ENCODE peak calls at places on chromosomes 5 and 9, in seven cellular contexts. C, A, K, M, S, J and Q are unnamed samples.

GRCh38 chr9:114004221-114004716 is 73.8 kb downstream of the AMBP start:
- DNase-seq in C (no peak), K (no peak), M (peak), S (no peak), A (no peak), J (peak), Q (no peak)

GRCh38 chr9:77455312-77455927 is 192.7 kb downstream of the GNA14 start:
- DNase-seq in C (peak), K (peak), M (no peak), A (peak), J (peak), S (no peak), Q (no peak)

GRCh38 chr5:172840077-172840777 is 6.2 kb downstream of the ERGIC1 start:
- DNase-seq in C (no peak), S (peak), M (no peak), J (no peak), K (no peak), A (peak), Q (peak)

GRCh38 chr9:136721339-136722092 is 9.1 kb downstream of the DIPK1B start:
- DNase-seq in J (no peak), A (peak), C (peak), S (peak), K (peak), M (no peak), Q (peak)

GRCh38 chr9:126508171-126508591 is 105.5 kb upstream of the LMX1B start:
- DNase-seq in M (no peak), K (no peak), C (no peak), A (no peak), J (no peak), S (no peak), Q (no peak)

GRCh38 chr5:33850100-33850594 is 41.6 kb downstream of the ADAMTS12 start:
- DNase-seq in J (no peak), K (peak), S (peak), C (no peak), M (no peak), A (peak), Q (peak)

GRCh38 chr5:56003179-56003578 is 8.4 kb upstream of the IL6ST start:
- DNase-seq in A (peak), C (no peak), M (no peak), K (peak), S (peak), J (peak), Q (peak)

GRCh38 chr5:43571237-43571636 is 14.4 kb upstream of the PAIP1 start:
- DNase-seq in J (no peak), S (no peak), A (peak), K (no peak), C (no peak), M (no peak), Q (no peak)

GRCh38 chr5:102910240-102911226 is 155.4 kb downstream of the PAM start:
- DNase-seq in K (peak), C (peak), S (peak), A (peak), J (no peak), M (no peak), Q (peak)

GRCh38 chr9:77833686-77834429 is 185.7 kb upstream of the GNA14 start:
- DNase-seq in K (no peak), S (peak), C (peak), M (no peak), J (no peak), A (no peak), Q (no peak)

GRCh38 chr9:38445154-38446043 is 21.1 kb upstream of the IGFBPL1 start:
- DNase-seq in S (no peak), K (no peak), C (no peak), M (no peak), J (no peak), A (no peak), Q (no peak)

GRCh38 chr5:65913519-65913918 is 12.9 kb upstream of the ERBIN start:
- DNase-seq in K (no peak), J (no peak), S (no peak), A (peak), C (no peak), M (no peak), Q (peak)

GRCh38 chr9:16344343-16344742 is 526.1 kb downstream of the BNC2 start:
- DNase-seq in K (peak), C (peak), J (no peak), M (no peak), A (peak), S (peak), Q (peak)

GRCh38 chr5:9409413-9410089 is 136.3 kb downstream of the SEMA5A start:
- DNase-seq in A (no peak), S (no peak), C (no peak), M (no peak), K (no peak), J (no peak), Q (no peak)

GRCh38 chr9:113695901-113696300 is 180.2 kb upstream of the ZNF618 start:
- DNase-seq in S (no peak), M (no peak), C (no peak), A (peak), J (no peak), K (peak), Q (no peak)

GRCh38 chr9:84711398-84711777 is 41.9 kb downstream of the NTRK2 start:
- DNase-seq in J (no peak), A (no peak), M (no peak), K (peak), S (no peak), C (no peak), Q (no peak)

GRCh38 chr5:36242534-36243144 is 914 bp upstream of the NADK2 start:
- DNase-seq in K (no peak), S (no peak), C (no peak), A (no peak), M (no peak), J (no peak), Q (no peak)

GRCh38 chr5:5767286-5767928 is 344.9 kb downstream of the ICE1 start:
- DNase-seq in K (no peak), A (no peak), S (no peak), M (no peak), J (no peak), C (no peak), Q (no peak)

GRCh38 chr5:96952118-96952750 is 16.4 kb downstream of the LNPEP start:
- DNase-seq in C (no peak), K (no peak), M (no peak), J (no peak), S (no peak), A (no peak), Q (peak)

GRCh38 chr5:181047288-181047687 is 7.2 kb downstream of the BTNL9 start:
- DNase-seq in K (no peak), C (no peak), M (no peak), J (no peak), S (no peak), A (no peak), Q (no peak)

GRCh38 chr9:21995652-21996275 is 1.2 kb downstream of the CDKN2B-AS1 start:
- DNase-seq in A (peak), J (peak), C (no peak), M (peak), K (no peak), S (peak), Q (peak)

GRCh38 chr9:87157366-87158031 is 210.2 kb upstream of the GAS1 start:
- DNase-seq in J (no peak), A (no peak), S (peak), K (peak), M (no peak), C (no peak), Q (no peak)

GRCh38 chr5:152269533-152269932 is 135.5 kb downstream of the NMUR2 start:
- DNase-seq in K (no peak), M (no peak), S (no peak), A (no peak), C (no peak), J (no peak), Q (no peak)

GRCh38 chr9:130089141-130089540 is 35.4 kb downstream of the GPR107 start:
- DNase-seq in M (no peak), A (no peak), J (no peak), S (no peak), C (no peak), K (no peak), Q (no peak)

GRCh38 chr5:90878081-90878480 is 319.5 kb downstream of the ADGRV1 start:
- DNase-seq in S (no peak), A (peak), C (no peak), M (no peak), J (no peak), K (no peak), Q (no peak)

GRCh38 chr9:76371901-76372300 is 22.3 kb downstream of the RFK start:
- DNase-seq in J (no peak), M (no peak), S (peak), A (peak), C (no peak), K (no peak), Q (peak)

GRCh38 chr9:95092321-95093072 is 225.0 kb downstream of the FANCC start:
- DNase-seq in K (peak), S (peak), A (peak), C (no peak), M (no peak), J (no peak), Q (peak)

GRCh38 chr9:131987232-131987631 is 92.4 kb downstream of the MED27 start:
- DNase-seq in J (no peak), K (no peak), M (no peak), S (no peak), C (no peak), A (no peak), Q (no peak)

GRCh38 chr9:113953541-113953940 is 77.4 kb downstream of the ZNF618 start:
- DNase-seq in J (no peak), C (no peak), M (no peak), K (no peak), S (peak), A (peak), Q (peak)

GRCh38 chr9:5481744-5482027 is 28.6 kb upstream of the PDCD1LG2 start:
- DNase-seq in K (no peak), J (no peak), S (no peak), C (no peak), A (no peak), M (no peak), Q (no peak)

GRCh38 chr5:174381241-174381640 is 335.7 kb downstream of the NSG2 start:
- DNase-seq in C (no peak), J (no peak), A (no peak), M (no peak), S (peak), K (no peak), Q (no peak)

GRCh38 chr9:87602933-87603643 is 105.4 kb downstream of the DAPK1 start:
- DNase-seq in S (no peak), A (no peak), C (peak), J (no peak), M (no peak), K (no peak), Q (no peak)

GRCh38 chr9:110623462-110624025 is 44.0 kb upstream of the SVEP1 start:
- DNase-seq in A (peak), J (peak), S (peak), C (peak), K (peak), M (no peak), Q (peak)

GRCh38 chr5:156208271-156208670 is 118.7 kb upstream of the SGCD start:
- DNase-seq in S (no peak), M (no peak), K (no peak), A (peak), C (no peak), J (no peak), Q (peak)

GRCh38 chr9:133027134-133027533 is 3.7 kb upstream of the GTF3C5 start:
- DNase-seq in S (no peak), C (no peak), A (no peak), J (no peak), K (no peak), M (no peak), Q (no peak)

GRCh38 chr5:82641362-82641988 is 363.3 kb upstream of the RPS23 start:
- DNase-seq in A (peak), M (peak), C (peak), K (peak), S (peak), J (peak), Q (peak)

DNA sequence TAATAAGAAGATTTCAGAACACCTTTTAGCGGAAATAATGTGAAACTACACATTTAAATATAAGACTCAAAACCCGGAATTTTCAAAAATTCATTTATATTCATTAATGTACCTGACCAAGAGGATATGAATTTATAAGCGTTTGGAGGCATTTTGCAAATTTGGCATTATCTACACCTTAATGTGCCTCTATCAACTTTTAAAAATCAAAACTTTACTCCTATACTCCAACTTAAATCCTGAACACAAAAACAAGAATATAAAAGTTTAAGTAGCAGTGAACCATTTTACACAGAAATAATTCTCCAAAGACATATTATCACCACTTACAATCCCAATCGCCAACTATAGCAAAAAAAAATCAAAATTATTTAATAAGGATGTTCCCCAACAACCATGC is 3.9 kb downstream of the ZNF608 start:
- DNase-seq in S (no peak), J (no peak), A (no peak), K (no peak), C (no peak), M (no peak), Q (no peak)
- H3K4me3 ChIP-seq in S (no peak), J (peak), A (peak), K (peak), C (no peak), M (peak), Q (peak)

GRCh38 chr5:19986036-19986619 is 1.9 kb downstream of the CDH18 start:
- DNase-seq in M (no peak), C (no peak), K (peak), J (no peak), S (no peak), A (peak), Q (peak)

GRCh38 chr5:19987594-19988345 is at the start of gene CDH18:
- DNase-seq in K (peak), C (peak), M (peak), A (peak), S (peak), J (no peak), Q (peak)

GRCh38 chr5:19988447-19988846 is 447 bp upstream of the CDH18 start:
- DNase-seq in J (no peak), M (no peak), A (no peak), S (no peak), K (no peak), C (no peak), Q (no peak)

GRCh38 chr5:19986806-19987205 is 1.2 kb downstream of the CDH18 start:
- DNase-seq in K (no peak), S (no peak), M (no peak), A (no peak), J (no peak), C (no peak), Q (no peak)
- TF ChIP-seq CTCF in K (no peak), S (no peak), M (no peak), A (no peak), J (no peak), C (no peak), Q (no peak)

GRCh38 chr9:122075135-122076030 is 17.7 kb downstream of the TTLL11 start:
- DNase-seq in M (no peak), A (no peak), K (no peak), S (peak), J (no peak), C (no peak), Q (peak)

GRCh38 chr9:122080986-122081385 is 12.1 kb downstream of the TTLL11 start:
- DNase-seq in S (no peak), M (no peak), A (no peak), K (no peak), J (no peak), C (no peak), Q (peak)

GRCh38 chr9:122076117-122076516 is 17.0 kb downstream of the TTLL11 start:
- DNase-seq in C (no peak), S (no peak), M (no peak), K (no peak), A (no peak), J (no peak), Q (no peak)

GRCh38 chr9:122078557-122078956 is 14.6 kb downstream of the TTLL11 start:
- DNase-seq in M (no peak), A (no peak), S (no peak), C (no peak), J (no peak), K (no peak), Q (no peak)

DNA sequence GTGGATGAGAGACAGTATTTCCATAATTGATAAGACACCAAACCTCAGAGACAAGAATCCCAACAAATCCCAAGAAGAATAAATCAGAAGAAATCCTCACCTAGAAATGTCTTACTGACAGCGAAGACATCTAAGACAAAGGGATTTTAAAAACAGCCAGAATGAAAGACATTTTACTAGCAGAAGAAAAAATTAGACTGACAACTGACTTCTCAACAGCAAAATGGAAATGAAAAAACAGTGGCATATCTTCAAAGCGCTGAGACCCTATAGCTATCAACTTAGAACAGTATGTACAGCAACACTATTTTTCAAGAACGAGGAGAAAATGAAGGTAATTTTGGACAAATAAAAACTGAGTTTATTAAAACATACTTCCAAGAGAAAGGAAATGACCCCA is 16.3 kb downstream of the TTLL11 start:
- DNase-seq in M (no peak), A (no peak), S (no peak), C (no peak), J (no peak), K (no peak), Q (no peak)
- H3K4me3 ChIP-seq in M (no peak), A (no peak), S (no peak), C (no peak), J (no peak), K (no peak), Q (no peak)

DNA sequence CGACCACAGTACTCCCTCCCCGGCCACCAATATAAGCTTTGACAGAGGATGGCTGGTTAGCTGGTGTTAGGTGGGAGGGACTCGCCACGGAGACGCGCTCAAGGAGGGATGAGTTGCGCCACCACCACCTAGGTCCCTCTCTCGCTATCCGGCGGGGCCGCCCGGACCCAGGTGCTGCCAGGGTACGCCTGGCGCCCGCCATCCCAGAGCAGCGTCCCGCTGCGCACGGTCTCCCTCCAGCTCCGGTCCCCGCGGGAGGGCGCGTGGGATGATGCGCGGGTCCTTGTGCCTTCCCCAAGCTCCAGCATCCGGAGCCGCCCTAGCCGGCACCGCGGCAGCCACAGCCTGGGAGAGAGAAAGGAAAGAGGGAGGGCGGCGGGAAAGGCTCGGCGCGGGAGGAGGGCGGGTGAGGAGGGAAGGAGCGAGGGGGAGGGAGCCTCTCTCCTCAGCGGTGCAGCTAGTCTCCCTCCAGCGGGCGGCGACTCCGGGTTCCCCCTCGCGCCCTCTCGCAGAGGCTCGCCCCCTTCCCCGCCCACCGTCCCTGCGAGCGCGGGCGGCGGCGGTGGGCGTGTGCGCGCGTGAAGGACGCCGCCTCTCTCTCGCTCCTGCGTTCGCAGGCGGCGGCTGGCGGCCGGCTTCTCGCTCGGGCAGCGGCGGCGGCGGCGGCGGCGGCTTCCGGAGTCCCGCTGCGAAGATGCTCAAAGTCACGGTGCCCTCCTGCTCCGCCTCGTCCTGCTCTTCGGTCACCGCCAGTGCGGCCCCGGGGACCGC is at the start of gene CAMK4:
- DNase-seq in K (peak), C (peak), S (peak), J (peak), M (peak), A (peak), Q (peak)
- TF ChIP-seq CTCF in K (peak), C (no peak), S (peak), J (no peak), M (no peak), A (peak), Q (no peak)

GRCh38 chr5:69498384-69498783 is 5.8 kb downstream of the OCLN start:
- DNase-seq in C (no peak), S (no peak), K (no peak), M (no peak), J (no peak), A (no peak), Q (no peak)

GRCh38 chr5:69505306-69505705 is 12.7 kb downstream of the OCLN start:
- DNase-seq in M (no peak), J (no peak), C (no peak), K (no peak), A (no peak), S (no peak), Q (no peak)

GRCh38 chr5:69503144-69503488 is 10.5 kb downstream of the OCLN start:
- DNase-seq in S (no peak), C (no peak), A (no peak), K (no peak), J (no peak), M (no peak), Q (no peak)

GRCh38 chr5:69504036-69504435 is 11.4 kb downstream of the OCLN start:
- DNase-seq in S (no peak), K (no peak), A (peak), M (no peak), C (no peak), J (no peak), Q (no peak)

GRCh38 chr5:69502375-69503143 is 10.0 kb downstream of the OCLN start:
- DNase-seq in J (no peak), S (peak), K (peak), A (peak), C (no peak), M (no peak), Q (peak)
- H3K4me3 ChIP-seq in J (no peak), S (no peak), K (no peak), A (no peak), C (no peak), M (no peak), Q (no peak)